ENCODE peak calls at places on chromosomes 7 and 10, in nine cellular contexts. G is neural crest cell; X is stimulated activated naive CD8-positive, alpha-beta T cell treated with anti-CD3 and anti-CD28 coated beads, Interleukin-15, Interleukin-2, amounts not matched to agents 100 U/mL and 50 U/mL, for 24 hours; L is NCI-H460; I is DMS153; T is NT2/D1; O is RWPE1; C is activated T-helper 1 cell treated with Interleukin-2 at 50 U/mL for 16 hours; B is Kasumi-1. Q is an unnamed sample.

GRCh38 chr10:8048281-8049008 is 6.0 kb upstream of the GATA3 start:
- DNase-seq in G (no peak), X (peak), L (no peak), I (no peak), T (no peak), O (no peak), C (peak), B (no peak), Q (no peak)

GRCh38 chr10:77592946-77593636 is 44.5 kb downstream of the KCNMA1 start:
- DNase-seq in G (no peak), X (no peak), L (peak), I (no peak), T (no peak), O (peak), C (no peak), B (no peak), Q (no peak)

GRCh38 chr10:57338823-57339558 is 928.7 kb downstream of the IPMK start:
- DNase-seq in G (peak), X (no peak), L (peak), I (no peak), T (peak), O (peak), C (no peak), B (peak), Q (peak)

GRCh38 chr10:127989481-127989964 is 82.6 kb downstream of the PTPRE start:
- DNase-seq in G (no peak), X (no peak), L (no peak), I (no peak), T (no peak), O (no peak), C (no peak), B (no peak), Q (no peak)

GRCh38 chr7:11192506-11192905 is 218.8 kb downstream of the PHF14 start:
- DNase-seq in G (no peak), X (no peak), L (no peak), I (no peak), T (no peak), O (no peak), C (no peak), B (no peak), Q (no peak)

GRCh38 chr10:58412502-58412961 is 27.3 kb downstream of the TFAM start:
- DNase-seq in G (no peak), X (no peak), L (no peak), I (no peak), T (peak), O (no peak), C (no peak), B (no peak), Q (peak)

GRCh38 chr7:85159003-85159402 is 27.9 kb downstream of the SEMA3D start:
- DNase-seq in G (no peak), X (no peak), L (no peak), I (no peak), T (no peak), O (no peak), C (no peak), B (no peak), Q (no peak)

GRCh38 chr10:122490786-122491680 is 29.7 kb downstream of the HTRA1 start:
- DNase-seq in G (no peak), X (peak), L (no peak), I (no peak), T (no peak), O (peak), C (peak), B (no peak), Q (no peak)

GRCh38 chr10:23291551-23292334 is 52.9 kb downstream of the C10orf67 start:
- DNase-seq in G (no peak), X (no peak), L (no peak), I (no peak), T (no peak), O (no peak), C (no peak), B (no peak), Q (no peak)

GRCh38 chr10:451021-451471 is 238.4 kb downstream of the DIP2C start:
- DNase-seq in G (no peak), X (peak), L (no peak), I (no peak), T (no peak), O (no peak), C (peak), B (peak), Q (no peak)

GRCh38 chr10:124002391-124003069 is 90.9 kb downstream of the CHST15 start:
- DNase-seq in G (no peak), X (no peak), L (no peak), I (no peak), T (no peak), O (no peak), C (no peak), B (no peak), Q (no peak)

GRCh38 chr10:73134727-73135126 is 24.5 kb downstream of the NUDT13 start:
- DNase-seq in G (no peak), X (no peak), L (no peak), I (no peak), T (no peak), O (no peak), C (no peak), B (no peak), Q (no peak)

GRCh38 chr10:87094373-87095240 is at the start of the genes GLUD1 and SHLD2:
- DNase-seq in G (peak), X (peak), L (peak), I (peak), T (peak), O (peak), C (peak), B (peak), Q (peak)

GRCh38 chr7:71630521-71630920 is 498.6 kb downstream of the GALNT17 start:
- DNase-seq in G (no peak), X (no peak), L (no peak), I (no peak), T (no peak), O (no peak), C (no peak), B (no peak), Q (no peak)

GRCh38 chr10:122186822-122187810 is 84.0 kb upstream of the BTBD16 start:
- DNase-seq in G (no peak), X (no peak), L (no peak), I (no peak), T (no peak), O (no peak), C (no peak), B (no peak), Q (no peak)

GRCh38 chr7:42128703-42129102 is 108.3 kb downstream of the GLI3 start:
- DNase-seq in G (no peak), X (no peak), L (no peak), I (no peak), T (no peak), O (no peak), C (no peak), B (no peak), Q (peak)

GRCh38 chr10:75223507-75223906 is 12.2 kb downstream of the COMTD1 start:
- DNase-seq in G (no peak), X (no peak), L (no peak), I (no peak), T (no peak), O (no peak), C (no peak), B (no peak), Q (peak)

GRCh38 chr10:22740180-22740579 is 25.8 kb upstream of the PIP4K2A start:
- DNase-seq in G (no peak), X (no peak), L (no peak), I (no peak), T (no peak), O (no peak), C (no peak), B (no peak), Q (peak)

GRCh38 chr10:79230563-79231249 is 116.6 kb upstream of the PPIF start:
- DNase-seq in G (no peak), X (no peak), L (no peak), I (no peak), T (no peak), O (no peak), C (no peak), B (no peak), Q (no peak)